ENCODE peak calls at places on chromosomes 6 and 20, in four cellular contexts. S, M, H and I are unnamed samples.

GRCh38 chr6:1798303-1798964 is 188.7 kb downstream of the FOXC1 start:
- DNase-seq in S (no peak), M (no peak), H (no peak), I (no peak)

GRCh38 chr6:44446626-44447297 is 59.3 kb downstream of the CDC5L start:
- DNase-seq in H (no peak), M (no peak), S (no peak), I (no peak)

GRCh38 chr20:63102720-63103375 is 96.1 kb upstream of the BHLHE23 start:
- DNase-seq in H (peak), M (no peak), S (peak), I (peak)

GRCh38 chr20:36574278-36575065 is 1.1 kb downstream of the TGIF2 start:
- DNase-seq in H (peak), S (peak), M (peak), I (peak)

GRCh38 chr6:31353508-31353907 is 3.5 kb downstream of the HLA-B start:
- DNase-seq in H (no peak), M (no peak), S (no peak), I (no peak)

GRCh38 chr6:29505808-29506207 is 18.1 kb upstream of the MAS1L start:
- DNase-seq in M (no peak), S (no peak), H (no peak), I (no peak)

GRCh38 chr6:4664117-4664626 is 112.0 kb upstream of the CDYL start:
- DNase-seq in S (no peak), H (peak), M (no peak), I (no peak)

GRCh38 chr6:21005816-21006553 is 471.7 kb downstream of the CDKAL1 start:
- DNase-seq in H (no peak), M (no peak), S (no peak), I (no peak)

GRCh38 chr6:112694986-112695385 is 347.9 kb downstream of the RFPL4B start:
- DNase-seq in S (no peak), M (no peak), H (no peak), I (no peak)

GRCh38 chr6:18835976-18836375 is 448.8 kb downstream of the RNF144B start:
- DNase-seq in M (no peak), H (no peak), S (no peak), I (no peak)

GRCh38 chr6:41639556-41640371 is 1.5 kb downstream of the MDFI start:
- DNase-seq in H (no peak), M (no peak), S (no peak), I (peak)

GRCh38 chr6:135576055-135576454 is 78.5 kb upstream of the AHI1 start:
- DNase-seq in M (no peak), H (no peak), S (no peak), I (no peak)

GRCh38 chr20:47551841-47552240 is 50.2 kb downstream of the NCOA3 start:
- DNase-seq in H (no peak), S (no peak), M (no peak), I (no peak)

GRCh38 chr20:45111799-45112471 is 3.0 kb downstream of the WFDC5 start:
- DNase-seq in H (no peak), M (no peak), S (peak), I (peak)

GRCh38 chr6:7243188-7243942 is 69.6 kb downstream of the SSR1 start:
- DNase-seq in M (no peak), S (peak), H (peak), I (peak)

GRCh38 chr6:105121981-105122380 is 57.8 kb downstream of the POPDC3 start:
- DNase-seq in H (no peak), M (no peak), S (no peak), I (no peak)

GRCh38 chr6:15288856-15289255 is 43.0 kb downstream of the JARID2 start:
- DNase-seq in M (no peak), S (no peak), H (no peak), I (no peak)

GRCh38 chr6:4055420-4056041 is 23.4 kb downstream of the FAM217A start:
- DNase-seq in S (no peak), H (no peak), M (no peak), I (no peak)

GRCh38 chr20:4160761-4161305 is 145.5 kb upstream of the RNF24 start:
- DNase-seq in H (peak), S (peak), M (no peak), I (peak)

GRCh38 chr20:64164123-64164836 is at the start of gene MYT1:
- DNase-seq in M (no peak), S (no peak), H (no peak), I (no peak)

GRCh38 chr20:2932497-2932896 is 59.2 kb downstream of the PTPRA start:
- DNase-seq in H (no peak), S (no peak), M (no peak), I (no peak)

GRCh38 chr6:143677891-143678737 is at the start of gene PHACTR2:
- DNase-seq in M (peak), H (peak), S (peak), I (peak)

GRCh38 chr20:909641-910040 is 6.5 kb downstream of the ANGPT4 start:
- DNase-seq in M (no peak), H (no peak), S (no peak), I (no peak)

GRCh38 chr6:131250121-131250520 is 114.9 kb downstream of the AKAP7 start:
- DNase-seq in M (no peak), H (peak), S (peak), I (peak)

GRCh38 chr20:33653218-33653899 is 8.8 kb upstream of the C20orf144 start:
- DNase-seq in M (no peak), H (peak), S (peak), I (peak)